ENCODE peak calls at places on chromosomes 5 and 9, in eight cellular contexts. One of them, this sample, is unnamed.

GRCh38 chr5:298737-299125 is 22.8 kb upstream of the AHRR start:
- DNase-seq in T1000: no peak
- DNase-seq in cerebellar cortex: no peak
- DNase-seq in NCI-H2171: no peak
- DNase-seq in colonic mucosa: no peak
- DNase-seq in GM12878: no peak
- DNase-seq in endodermal cell: no peak
- DNase-seq in stimulated activated CD4-positive, alpha-beta T cell treated with anti-CD3 and anti-CD28 coated beads, Interleukin-1b, Interleukin-23, amount 100 ng/mL, for 4 hours: no peak
- DNase-seq in this sample: no peak

GRCh38 chr5:137186759-137187461 is 312.2 kb downstream of the SPOCK1 start:
- DNase-seq in stimulated activated CD4-positive, alpha-beta T cell treated with anti-CD3 and anti-CD28 coated beads, Interleukin-1b, Interleukin-23, amount 100 ng/mL, for 4 hours: no peak
- DNase-seq in cerebellar cortex: no peak
- DNase-seq in endodermal cell: no peak
- DNase-seq in GM12878: no peak
- DNase-seq in colonic mucosa: no peak
- DNase-seq in T1000: peak
- DNase-seq in NCI-H2171: no peak
- DNase-seq in this sample: no peak

GRCh38 chr5:34929720-34930526 is 564 bp downstream of the DNAJC21 start:
- DNase-seq in T1000: peak
- DNase-seq in stimulated activated CD4-positive, alpha-beta T cell treated with anti-CD3 and anti-CD28 coated beads, Interleukin-1b, Interleukin-23, amount 100 ng/mL, for 4 hours: peak
- DNase-seq in colonic mucosa: peak
- DNase-seq in cerebellar cortex: peak
- DNase-seq in GM12878: peak
- DNase-seq in endodermal cell: peak
- DNase-seq in NCI-H2171: peak
- DNase-seq in this sample: peak

GRCh38 chr5:127007522-127007921 is 22.8 kb downstream of the MARCHF3 start:
- DNase-seq in cerebellar cortex: no peak
- DNase-seq in NCI-H2171: no peak
- DNase-seq in T1000: no peak
- DNase-seq in colonic mucosa: no peak
- DNase-seq in stimulated activated CD4-positive, alpha-beta T cell treated with anti-CD3 and anti-CD28 coated beads, Interleukin-1b, Interleukin-23, amount 100 ng/mL, for 4 hours: no peak
- DNase-seq in endodermal cell: no peak
- DNase-seq in GM12878: no peak
- DNase-seq in this sample: no peak

GRCh38 chr5:73378070-73378469 is 70.5 kb downstream of the FOXD1 start:
- DNase-seq in stimulated activated CD4-positive, alpha-beta T cell treated with anti-CD3 and anti-CD28 coated beads, Interleukin-1b, Interleukin-23, amount 100 ng/mL, for 4 hours: no peak
- DNase-seq in GM12878: no peak
- DNase-seq in colonic mucosa: no peak
- DNase-seq in NCI-H2171: no peak
- DNase-seq in endodermal cell: peak
- DNase-seq in cerebellar cortex: no peak
- DNase-seq in T1000: no peak
- DNase-seq in this sample: no peak

GRCh38 chr9:120892748-120893584 is 16.0 kb upstream of the PHF19 start:
- DNase-seq in endodermal cell: no peak
- DNase-seq in stimulated activated CD4-positive, alpha-beta T cell treated with anti-CD3 and anti-CD28 coated beads, Interleukin-1b, Interleukin-23, amount 100 ng/mL, for 4 hours: no peak
- DNase-seq in T1000: peak
- DNase-seq in NCI-H2171: no peak
- DNase-seq in cerebellar cortex: no peak
- DNase-seq in GM12878: no peak
- DNase-seq in colonic mucosa: no peak
- DNase-seq in this sample: no peak

GRCh38 chr9:125370786-125371185 is 109.2 kb downstream of the GAPVD1 start:
- DNase-seq in cerebellar cortex: no peak
- DNase-seq in colonic mucosa: no peak
- DNase-seq in stimulated activated CD4-positive, alpha-beta T cell treated with anti-CD3 and anti-CD28 coated beads, Interleukin-1b, Interleukin-23, amount 100 ng/mL, for 4 hours: no peak
- DNase-seq in NCI-H2171: no peak
- DNase-seq in endodermal cell: no peak
- DNase-seq in GM12878: no peak
- DNase-seq in T1000: no peak
- DNase-seq in this sample: no peak

GRCh38 chr5:8908055-8908683 is 637.7 kb downstream of the SEMA5A start:
- DNase-seq in stimulated activated CD4-positive, alpha-beta T cell treated with anti-CD3 and anti-CD28 coated beads, Interleukin-1b, Interleukin-23, amount 100 ng/mL, for 4 hours: no peak
- DNase-seq in colonic mucosa: peak
- DNase-seq in endodermal cell: peak
- DNase-seq in cerebellar cortex: no peak
- DNase-seq in NCI-H2171: no peak
- DNase-seq in GM12878: no peak
- DNase-seq in T1000: no peak
- DNase-seq in this sample: no peak

GRCh38 chr9:89418882-89419641 is 78.9 kb downstream of the SEMA4D start:
- DNase-seq in cerebellar cortex: no peak
- DNase-seq in NCI-H2171: no peak
- DNase-seq in stimulated activated CD4-positive, alpha-beta T cell treated with anti-CD3 and anti-CD28 coated beads, Interleukin-1b, Interleukin-23, amount 100 ng/mL, for 4 hours: peak
- DNase-seq in GM12878: no peak
- DNase-seq in endodermal cell: no peak
- DNase-seq in colonic mucosa: no peak
- DNase-seq in T1000: no peak
- DNase-seq in this sample: no peak

GRCh38 chr5:156356238-156356637 is 29.3 kb downstream of the SGCD start:
- DNase-seq in cerebellar cortex: no peak
- DNase-seq in NCI-H2171: no peak
- DNase-seq in endodermal cell: no peak
- DNase-seq in GM12878: no peak
- DNase-seq in T1000: no peak
- DNase-seq in stimulated activated CD4-positive, alpha-beta T cell treated with anti-CD3 and anti-CD28 coated beads, Interleukin-1b, Interleukin-23, amount 100 ng/mL, for 4 hours: no peak
- DNase-seq in colonic mucosa: no peak
- DNase-seq in this sample: no peak

GRCh38 chr5:147898875-147899401 is 7.4 kb downstream of the C5orf46 start:
- DNase-seq in endodermal cell: no peak
- DNase-seq in NCI-H2171: no peak
- DNase-seq in cerebellar cortex: no peak
- DNase-seq in GM12878: no peak
- DNase-seq in colonic mucosa: no peak
- DNase-seq in T1000: no peak
- DNase-seq in stimulated activated CD4-positive, alpha-beta T cell treated with anti-CD3 and anti-CD28 coated beads, Interleukin-1b, Interleukin-23, amount 100 ng/mL, for 4 hours: no peak
- DNase-seq in this sample: no peak

GRCh38 chr9:116576386-116576785 is 110.7 kb upstream of the TRIM32 start:
- DNase-seq in stimulated activated CD4-positive, alpha-beta T cell treated with anti-CD3 and anti-CD28 coated beads, Interleukin-1b, Interleukin-23, amount 100 ng/mL, for 4 hours: no peak
- DNase-seq in T1000: no peak
- DNase-seq in cerebellar cortex: no peak
- DNase-seq in endodermal cell: no peak
- DNase-seq in GM12878: no peak
- DNase-seq in colonic mucosa: no peak
- DNase-seq in NCI-H2171: no peak
- DNase-seq in this sample: no peak

GRCh38 chr5:108295588-108296368 is 86.1 kb downstream of the FBXL17 start:
- DNase-seq in cerebellar cortex: no peak
- DNase-seq in GM12878: no peak
- DNase-seq in T1000: no peak
- DNase-seq in colonic mucosa: no peak
- DNase-seq in endodermal cell: no peak
- DNase-seq in NCI-H2171: no peak
- DNase-seq in stimulated activated CD4-positive, alpha-beta T cell treated with anti-CD3 and anti-CD28 coated beads, Interleukin-1b, Interleukin-23, amount 100 ng/mL, for 4 hours: no peak
- DNase-seq in this sample: no peak

GRCh38 chr9:88826651-88827245 is 164.5 kb upstream of the S1PR3 start:
- DNase-seq in colonic mucosa: no peak
- DNase-seq in endodermal cell: no peak
- DNase-seq in NCI-H2171: no peak
- DNase-seq in cerebellar cortex: no peak
- DNase-seq in GM12878: no peak
- DNase-seq in T1000: no peak
- DNase-seq in stimulated activated CD4-positive, alpha-beta T cell treated with anti-CD3 and anti-CD28 coated beads, Interleukin-1b, Interleukin-23, amount 100 ng/mL, for 4 hours: no peak
- DNase-seq in this sample: no peak

GRCh38 chr5:61744690-61745619 is 412.9 kb downstream of the ZSWIM6 start:
- DNase-seq in GM12878: no peak
- DNase-seq in endodermal cell: no peak
- DNase-seq in colonic mucosa: no peak
- DNase-seq in stimulated activated CD4-positive, alpha-beta T cell treated with anti-CD3 and anti-CD28 coated beads, Interleukin-1b, Interleukin-23, amount 100 ng/mL, for 4 hours: no peak
- DNase-seq in T1000: no peak
- DNase-seq in NCI-H2171: no peak
- DNase-seq in cerebellar cortex: peak
- DNase-seq in this sample: no peak

GRCh38 chr5:53431665-53432064 is 48.8 kb upstream of the FST start:
- DNase-seq in cerebellar cortex: no peak
- DNase-seq in colonic mucosa: no peak
- DNase-seq in NCI-H2171: no peak
- DNase-seq in T1000: no peak
- DNase-seq in GM12878: no peak
- DNase-seq in endodermal cell: no peak
- DNase-seq in stimulated activated CD4-positive, alpha-beta T cell treated with anti-CD3 and anti-CD28 coated beads, Interleukin-1b, Interleukin-23, amount 100 ng/mL, for 4 hours: no peak
- DNase-seq in this sample: no peak

GRCh38 chr5:108101105-108101504 is 280.8 kb downstream of the FBXL17 start:
- DNase-seq in colonic mucosa: no peak
- DNase-seq in NCI-H2171: no peak
- DNase-seq in T1000: no peak
- DNase-seq in GM12878: no peak
- DNase-seq in endodermal cell: no peak
- DNase-seq in stimulated activated CD4-positive, alpha-beta T cell treated with anti-CD3 and anti-CD28 coated beads, Interleukin-1b, Interleukin-23, amount 100 ng/mL, for 4 hours: no peak
- DNase-seq in cerebellar cortex: peak
- DNase-seq in this sample: no peak

GRCh38 chr9:107423540-107423939 is 66.0 kb downstream of the KLF4 start:
- DNase-seq in cerebellar cortex: no peak
- DNase-seq in endodermal cell: no peak
- DNase-seq in T1000: no peak
- DNase-seq in stimulated activated CD4-positive, alpha-beta T cell treated with anti-CD3 and anti-CD28 coated beads, Interleukin-1b, Interleukin-23, amount 100 ng/mL, for 4 hours: no peak
- DNase-seq in NCI-H2171: no peak
- DNase-seq in colonic mucosa: no peak
- DNase-seq in GM12878: no peak
- DNase-seq in this sample: no peak

GRCh38 chr9:121942866-121943265 is 150.2 kb downstream of the TTLL11 start:
- DNase-seq in stimulated activated CD4-positive, alpha-beta T cell treated with anti-CD3 and anti-CD28 coated beads, Interleukin-1b, Interleukin-23, amount 100 ng/mL, for 4 hours: no peak
- DNase-seq in colonic mucosa: no peak
- DNase-seq in T1000: no peak
- DNase-seq in cerebellar cortex: no peak
- DNase-seq in NCI-H2171: no peak
- DNase-seq in GM12878: no peak
- DNase-seq in endodermal cell: no peak
- DNase-seq in this sample: no peak

GRCh38 chr5:67267522-67268232 is 71.1 kb upstream of the CD180 start:
- DNase-seq in colonic mucosa: peak
- DNase-seq in endodermal cell: no peak
- DNase-seq in GM12878: no peak
- DNase-seq in cerebellar cortex: no peak
- DNase-seq in stimulated activated CD4-positive, alpha-beta T cell treated with anti-CD3 and anti-CD28 coated beads, Interleukin-1b, Interleukin-23, amount 100 ng/mL, for 4 hours: no peak
- DNase-seq in T1000: no peak
- DNase-seq in NCI-H2171: no peak
- DNase-seq in this sample: no peak

GRCh38 chr5:23412011-23412410 is 95.4 kb upstream of the PRDM9 start:
- DNase-seq in stimulated activated CD4-positive, alpha-beta T cell treated with anti-CD3 and anti-CD28 coated beads, Interleukin-1b, Interleukin-23, amount 100 ng/mL, for 4 hours: no peak
- DNase-seq in endodermal cell: no peak
- DNase-seq in NCI-H2171: no peak
- DNase-seq in GM12878: no peak
- DNase-seq in colonic mucosa: no peak
- DNase-seq in cerebellar cortex: no peak
- DNase-seq in T1000: no peak
- DNase-seq in this sample: no peak

GRCh38 chr9:120876842-120877240 is at the start of gene PHF19:
- DNase-seq in colonic mucosa: no peak
- DNase-seq in T1000: no peak
- DNase-seq in cerebellar cortex: no peak
- DNase-seq in stimulated activated CD4-positive, alpha-beta T cell treated with anti-CD3 and anti-CD28 coated beads, Interleukin-1b, Interleukin-23, amount 100 ng/mL, for 4 hours: no peak
- DNase-seq in GM12878: no peak
- DNase-seq in endodermal cell: peak
- DNase-seq in NCI-H2171: no peak
- DNase-seq in this sample: no peak

GRCh38 chr5:141878186-141878770 is at the start of gene PCDH1:
- DNase-seq in stimulated activated CD4-positive, alpha-beta T cell treated with anti-CD3 and anti-CD28 coated beads, Interleukin-1b, Interleukin-23, amount 100 ng/mL, for 4 hours: no peak
- DNase-seq in endodermal cell: no peak
- DNase-seq in colonic mucosa: no peak
- DNase-seq in cerebellar cortex: peak
- DNase-seq in GM12878: no peak
- DNase-seq in T1000: no peak
- DNase-seq in NCI-H2171: no peak
- DNase-seq in this sample: peak

GRCh38 chr9:17531642-17532254 is 47.1 kb upstream of the SH3GL2 start:
- DNase-seq in stimulated activated CD4-positive, alpha-beta T cell treated with anti-CD3 and anti-CD28 coated beads, Interleukin-1b, Interleukin-23, amount 100 ng/mL, for 4 hours: no peak
- DNase-seq in colonic mucosa: peak
- DNase-seq in T1000: peak
- DNase-seq in NCI-H2171: peak
- DNase-seq in cerebellar cortex: peak
- DNase-seq in GM12878: no peak
- DNase-seq in endodermal cell: peak
- DNase-seq in this sample: no peak

GRCh38 chr5:111075520-111075919 is 4.0 kb downstream of the TSLP start:
- DNase-seq in cerebellar cortex: no peak
- DNase-seq in stimulated activated CD4-positive, alpha-beta T cell treated with anti-CD3 and anti-CD28 coated beads, Interleukin-1b, Interleukin-23, amount 100 ng/mL, for 4 hours: no peak
- DNase-seq in T1000: no peak
- DNase-seq in NCI-H2171: no peak
- DNase-seq in endodermal cell: no peak
- DNase-seq in GM12878: no peak
- DNase-seq in colonic mucosa: no peak
- DNase-seq in this sample: no peak

GRCh38 chr5:179243333-179243732 is 101.9 kb downstream of the ADAMTS2 start:
- DNase-seq in endodermal cell: peak
- DNase-seq in NCI-H2171: no peak
- DNase-seq in T1000: no peak
- DNase-seq in colonic mucosa: no peak
- DNase-seq in stimulated activated CD4-positive, alpha-beta T cell treated with anti-CD3 and anti-CD28 coated beads, Interleukin-1b, Interleukin-23, amount 100 ng/mL, for 4 hours: no peak
- DNase-seq in cerebellar cortex: no peak
- DNase-seq in GM12878: no peak
- DNase-seq in this sample: no peak

GRCh38 chr5:8598996-8599395 is 730.0 kb downstream of the MTRR start:
- DNase-seq in endodermal cell: no peak
- DNase-seq in T1000: no peak
- DNase-seq in stimulated activated CD4-positive, alpha-beta T cell treated with anti-CD3 and anti-CD28 coated beads, Interleukin-1b, Interleukin-23, amount 100 ng/mL, for 4 hours: no peak
- DNase-seq in cerebellar cortex: peak
- DNase-seq in GM12878: no peak
- DNase-seq in colonic mucosa: no peak
- DNase-seq in NCI-H2171: no peak
- DNase-seq in this sample: no peak

GRCh38 chr9:38622083-38622674 is 1.8 kb upstream of the ANKRD18A start:
- DNase-seq in endodermal cell: no peak
- DNase-seq in cerebellar cortex: no peak
- DNase-seq in NCI-H2171: no peak
- DNase-seq in T1000: no peak
- DNase-seq in stimulated activated CD4-positive, alpha-beta T cell treated with anti-CD3 and anti-CD28 coated beads, Interleukin-1b, Interleukin-23, amount 100 ng/mL, for 4 hours: no peak
- DNase-seq in colonic mucosa: peak
- DNase-seq in GM12878: no peak
- DNase-seq in this sample: peak

GRCh38 chr9:87148391-87149237 is 201.3 kb upstream of the GAS1 start:
- DNase-seq in colonic mucosa: peak
- DNase-seq in GM12878: no peak
- DNase-seq in endodermal cell: peak
- DNase-seq in NCI-H2171: peak
- DNase-seq in cerebellar cortex: peak
- DNase-seq in stimulated activated CD4-positive, alpha-beta T cell treated with anti-CD3 and anti-CD28 coated beads, Interleukin-1b, Interleukin-23, amount 100 ng/mL, for 4 hours: no peak
- DNase-seq in T1000: no peak
- DNase-seq in this sample: no peak

GRCh38 chr5:77292026-77292757 is 81.7 kb downstream of the PDE8B start:
- DNase-seq in cerebellar cortex: no peak
- DNase-seq in T1000: no peak
- DNase-seq in endodermal cell: no peak
- DNase-seq in NCI-H2171: no peak
- DNase-seq in stimulated activated CD4-positive, alpha-beta T cell treated with anti-CD3 and anti-CD28 coated beads, Interleukin-1b, Interleukin-23, amount 100 ng/mL, for 4 hours: no peak
- DNase-seq in GM12878: no peak
- DNase-seq in colonic mucosa: no peak
- DNase-seq in this sample: no peak

This sample was measured in NCI-H510A.